ENCODE peak calls at places on chromosomes 6 and 20, in eight cellular contexts. One of them, this sample, is unnamed.
A peak's percentile ranks its signal among the peaks of the same experiment; 100 is the strongest.

GRCh38 chr6:42326248-42326647 is 108.6 kb upstream of the MRPS10 start:
- DNase-seq in tibial artery: no peak
- DNase-seq in fibroblast of the aortic adventitia: no peak
- DNase-seq in A549: no peak
- DNase-seq in heart right ventricle: no peak
- DNase-seq in fibroblast of pulmonary artery: no peak
- DNase-seq in coronary artery: no peak
- DNase-seq in hepatocyte: no peak
- DNase-seq in this sample: no peak

GRCh38 chr6:4687989-4688947 is 87.9 kb upstream of the CDYL start:
- DNase-seq in coronary artery: no peak
- DNase-seq in A549: peak; percentile 72
- DNase-seq in hepatocyte: peak; percentile 42
- DNase-seq in fibroblast of the aortic adventitia: peak; percentile 83
- DNase-seq in heart right ventricle: no peak
- DNase-seq in tibial artery: peak; percentile 34
- DNase-seq in fibroblast of pulmonary artery: peak; percentile 84
- DNase-seq in this sample: no peak

GRCh38 chr6:115356371-115356770 is 704.3 kb downstream of the FRK start:
- DNase-seq in A549: no peak
- DNase-seq in hepatocyte: no peak
- DNase-seq in fibroblast of pulmonary artery: no peak
- DNase-seq in fibroblast of the aortic adventitia: no peak
- DNase-seq in tibial artery: no peak
- DNase-seq in heart right ventricle: no peak
- DNase-seq in coronary artery: no peak
- DNase-seq in this sample: no peak

GRCh38 chr6:12026120-12026519 is 14.0 kb downstream of the HIVEP1 start:
- DNase-seq in tibial artery: no peak
- DNase-seq in fibroblast of the aortic adventitia: no peak
- DNase-seq in A549: no peak
- DNase-seq in heart right ventricle: no peak
- DNase-seq in hepatocyte: no peak
- DNase-seq in fibroblast of pulmonary artery: peak; percentile 53
- DNase-seq in coronary artery: no peak
- DNase-seq in this sample: no peak

GRCh38 chr6:153131037-153131981 is at the start of gene RGS17:
- DNase-seq in coronary artery: no peak
- DNase-seq in A549: peak; percentile 65
- DNase-seq in fibroblast of pulmonary artery: peak; percentile 84
- DNase-seq in hepatocyte: peak; percentile 84
- DNase-seq in tibial artery: no peak
- DNase-seq in fibroblast of the aortic adventitia: peak; percentile 72
- DNase-seq in heart right ventricle: peak; percentile 60
- DNase-seq in this sample: peak; percentile 59

GRCh38 chr6:47434372-47435253 is 43.0 kb upstream of the CD2AP start:
- DNase-seq in tibial artery: no peak
- DNase-seq in A549: no peak
- DNase-seq in fibroblast of pulmonary artery: no peak
- DNase-seq in fibroblast of the aortic adventitia: no peak
- DNase-seq in coronary artery: no peak
- DNase-seq in hepatocyte: peak; percentile 16
- DNase-seq in heart right ventricle: no peak
- DNase-seq in this sample: no peak

GRCh38 chr6:134178230-134179044 is 126.0 kb upstream of the SLC2A12 start:
- DNase-seq in fibroblast of the aortic adventitia: peak; percentile 97
- DNase-seq in heart right ventricle: peak; percentile 63
- DNase-seq in hepatocyte: peak; percentile 92
- DNase-seq in fibroblast of pulmonary artery: peak; percentile 98
- DNase-seq in A549: peak; percentile 75
- DNase-seq in tibial artery: peak; percentile 83
- DNase-seq in coronary artery: peak; percentile 90
- DNase-seq in this sample: peak; percentile 85

GRCh38 chr6:95083506-95083905 is 493.8 kb upstream of the MANEA start:
- DNase-seq in fibroblast of the aortic adventitia: no peak
- DNase-seq in heart right ventricle: no peak
- DNase-seq in hepatocyte: peak; percentile 4
- DNase-seq in fibroblast of pulmonary artery: no peak
- DNase-seq in A549: no peak
- DNase-seq in coronary artery: no peak
- DNase-seq in tibial artery: no peak
- DNase-seq in this sample: no peak

GRCh38 chr6:144036064-144036873 is 28.2 kb upstream of the PLAGL1 start:
- DNase-seq in coronary artery: no peak
- DNase-seq in fibroblast of pulmonary artery: peak; percentile 39
- DNase-seq in fibroblast of the aortic adventitia: peak; percentile 60
- DNase-seq in hepatocyte: peak; percentile 23
- DNase-seq in A549: no peak
- DNase-seq in heart right ventricle: no peak
- DNase-seq in tibial artery: peak; percentile 39
- DNase-seq in this sample: no peak

GRCh38 chr6:44221961-44222335 is 1.4 kb upstream of the SLC29A1 start:
- DNase-seq in A549: no peak
- DNase-seq in heart right ventricle: no peak
- DNase-seq in fibroblast of the aortic adventitia: no peak
- DNase-seq in tibial artery: no peak
- DNase-seq in hepatocyte: no peak
- DNase-seq in coronary artery: no peak
- DNase-seq in fibroblast of pulmonary artery: no peak
- DNase-seq in this sample: no peak

GRCh38 chr20:36435799-36436541 is 105.3 kb upstream of the MYL9 start:
- DNase-seq in coronary artery: no peak
- DNase-seq in hepatocyte: peak; percentile 76
- DNase-seq in fibroblast of pulmonary artery: peak; percentile 52
- DNase-seq in tibial artery: peak; percentile 43
- DNase-seq in heart right ventricle: peak; percentile 78
- DNase-seq in A549: peak; percentile 64
- DNase-seq in fibroblast of the aortic adventitia: peak; percentile 31
- DNase-seq in this sample: peak; percentile 69

GRCh38 chr20:25057234-25058050 is 497 bp downstream of the ACSS1 start:
- DNase-seq in heart right ventricle: peak; percentile 81
- DNase-seq in fibroblast of the aortic adventitia: peak; percentile 24
- DNase-seq in tibial artery: peak; percentile 80
- DNase-seq in coronary artery: peak; percentile 90
- DNase-seq in hepatocyte: peak; percentile 82
- DNase-seq in fibroblast of pulmonary artery: peak; percentile 40
- DNase-seq in A549: peak; percentile 85
- DNase-seq in this sample: peak; percentile 90

GRCh38 chr6:142943746-142944125 is 1.2 kb downstream of the HIVEP2 start:
- DNase-seq in A549: no peak
- DNase-seq in coronary artery: peak; percentile 76
- DNase-seq in fibroblast of pulmonary artery: peak; percentile 70
- DNase-seq in tibial artery: peak; percentile 21
- DNase-seq in fibroblast of the aortic adventitia: peak; percentile 55
- DNase-seq in hepatocyte: peak; percentile 19
- DNase-seq in heart right ventricle: no peak
- DNase-seq in this sample: no peak

GRCh38 chr6:144478487-144478886 is 193.4 kb downstream of the UTRN start:
- DNase-seq in tibial artery: peak; percentile 61
- DNase-seq in fibroblast of the aortic adventitia: peak; percentile 37
- DNase-seq in A549: no peak
- DNase-seq in coronary artery: peak; percentile 78
- DNase-seq in fibroblast of pulmonary artery: no peak
- DNase-seq in heart right ventricle: peak; percentile 51
- DNase-seq in hepatocyte: no peak
- DNase-seq in this sample: peak; percentile 73

GRCh38 chr6:18261877-18262276 is 2.5 kb downstream of the DEK start:
- DNase-seq in heart right ventricle: no peak
- DNase-seq in fibroblast of pulmonary artery: no peak
- DNase-seq in hepatocyte: no peak
- DNase-seq in fibroblast of the aortic adventitia: no peak
- DNase-seq in A549: no peak
- DNase-seq in coronary artery: no peak
- DNase-seq in tibial artery: no peak
- DNase-seq in this sample: no peak

GRCh38 chr6:127435717-127436220 is 23.4 kb downstream of the KIAA0408 start:
- DNase-seq in fibroblast of the aortic adventitia: no peak
- DNase-seq in heart right ventricle: no peak
- DNase-seq in hepatocyte: no peak
- DNase-seq in tibial artery: no peak
- DNase-seq in coronary artery: no peak
- DNase-seq in A549: no peak
- DNase-seq in fibroblast of pulmonary artery: no peak
- DNase-seq in this sample: no peak

GRCh38 chr20:57399587-57400261 is 8.5 kb downstream of the RBM38 start:
- DNase-seq in heart right ventricle: peak; percentile 63
- DNase-seq in fibroblast of the aortic adventitia: no peak
- DNase-seq in fibroblast of pulmonary artery: no peak
- DNase-seq in hepatocyte: no peak
- DNase-seq in tibial artery: no peak
- DNase-seq in coronary artery: no peak
- DNase-seq in A549: no peak
- DNase-seq in this sample: peak; percentile 69

DNA sequence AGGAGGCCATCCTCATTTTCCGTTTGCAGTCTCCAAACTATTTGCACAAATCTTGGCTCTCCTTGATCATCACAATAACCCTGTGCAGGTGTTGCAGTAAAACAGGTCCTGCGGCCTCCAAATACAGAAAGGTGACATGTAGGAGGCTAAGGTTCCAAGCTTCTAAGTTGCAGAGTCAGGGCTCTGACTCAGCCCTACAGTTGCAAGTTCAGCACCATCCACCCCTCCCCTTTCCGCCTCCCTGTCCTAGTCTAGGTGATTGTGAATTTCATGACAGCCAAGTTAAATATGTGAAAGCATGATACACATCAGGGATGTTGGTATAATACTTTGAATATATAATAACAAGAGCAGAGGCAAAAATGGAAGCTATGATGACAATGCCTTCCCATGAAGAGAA is 317.3 kb upstream of the CDH4 start:
- DNase-seq in tibial artery: no peak
- DNase-seq in fibroblast of the aortic adventitia: no peak
- DNase-seq in fibroblast of pulmonary artery: no peak
- DNase-seq in heart right ventricle: no peak
- DNase-seq in hepatocyte: no peak
- DNase-seq in A549: no peak
- DNase-seq in coronary artery: no peak
- DNase-seq in this sample: no peak
- TF ChIP-seq CTCF in tibial artery: no peak
- TF ChIP-seq CTCF in fibroblast of the aortic adventitia: no peak
- TF ChIP-seq CTCF in fibroblast of pulmonary artery: no peak
- TF ChIP-seq CTCF in heart right ventricle: no peak
- TF ChIP-seq CTCF in hepatocyte: no peak
- TF ChIP-seq CTCF in A549: no peak
- TF ChIP-seq CTCF in coronary artery: no peak
- TF ChIP-seq CTCF in this sample: no peak

DNA sequence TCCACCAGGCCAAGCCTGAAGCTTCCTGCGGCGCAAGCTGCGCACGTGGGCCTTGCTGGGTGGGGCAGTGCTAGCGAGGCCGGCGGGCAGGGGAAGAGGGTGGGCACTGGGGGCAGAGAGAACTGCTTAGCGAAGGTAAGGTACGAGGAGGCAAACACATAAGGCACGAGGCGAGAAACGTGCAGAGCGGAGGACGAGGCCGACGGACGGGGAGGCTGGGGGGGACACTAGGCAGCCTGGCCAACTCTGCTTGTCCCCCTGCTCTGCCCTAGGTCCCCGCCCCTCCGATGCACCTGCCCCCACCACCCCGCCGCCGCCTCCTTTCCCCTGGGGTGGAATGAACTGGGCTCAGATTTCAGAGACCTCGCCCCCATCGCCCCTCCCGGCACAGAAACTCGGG is 2.1 kb downstream of the HLA-DQB1 start:
- DNase-seq in fibroblast of the aortic adventitia: no peak
- DNase-seq in A549: no peak
- DNase-seq in hepatocyte: no peak
- DNase-seq in tibial artery: no peak
- DNase-seq in fibroblast of pulmonary artery: no peak
- DNase-seq in heart right ventricle: no peak
- DNase-seq in coronary artery: no peak
- DNase-seq in this sample: no peak
- H3K4me3 ChIP-seq in fibroblast of the aortic adventitia: no peak overlapping the region
- H3K4me3 ChIP-seq in A549: no peak overlapping the region
- H3K4me3 ChIP-seq in hepatocyte: no peak overlapping the region
- H3K4me3 ChIP-seq in tibial artery: no peak overlapping the region
- H3K4me3 ChIP-seq in fibroblast of pulmonary artery: no peak overlapping the region
- H3K4me3 ChIP-seq in heart right ventricle: no peak overlapping the region
- H3K4me3 ChIP-seq in coronary artery: no peak overlapping the region
- H3K4me3 ChIP-seq in this sample: no peak overlapping the region

DNA sequence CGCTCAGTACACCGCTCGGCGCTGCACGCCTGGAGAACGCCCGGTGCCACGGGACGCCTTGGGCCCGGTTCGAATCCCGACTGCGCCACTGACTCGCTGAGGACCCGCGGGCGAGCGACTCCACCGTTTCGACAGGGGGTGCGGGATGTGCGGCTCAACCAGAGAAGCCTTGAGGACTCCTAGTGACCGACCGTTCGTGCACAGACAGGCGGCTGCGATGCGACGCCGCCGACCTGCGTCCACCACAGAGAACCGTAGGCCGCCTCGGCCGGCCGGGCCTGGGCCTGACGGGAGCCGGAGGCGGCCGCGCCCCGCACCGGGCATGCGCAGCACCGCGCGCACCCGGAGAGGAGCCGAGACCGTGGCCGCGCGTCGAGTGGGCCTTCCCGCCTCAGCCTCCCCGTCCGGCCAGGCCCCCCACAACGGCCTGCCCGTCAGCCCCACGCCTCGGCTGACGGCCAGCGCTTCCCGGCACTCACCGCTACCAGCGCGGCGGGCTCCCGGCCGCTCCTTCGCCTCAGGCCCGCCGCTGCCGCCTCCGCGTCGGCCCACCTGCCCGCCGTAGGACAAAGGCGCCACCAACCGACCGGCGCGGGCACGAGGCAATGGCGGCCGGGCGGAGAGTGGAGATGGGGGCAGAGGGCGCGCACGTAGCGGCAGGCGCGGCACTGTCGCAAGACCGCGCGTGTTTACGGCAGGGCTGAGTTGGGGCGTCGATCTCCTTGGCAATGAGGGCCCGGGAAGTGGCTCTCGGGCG is at the start of gene NCOA5:
- DNase-seq in fibroblast of the aortic adventitia: peak; percentile 94
- DNase-seq in coronary artery: peak; percentile 94
- DNase-seq in tibial artery: peak; percentile 95
- DNase-seq in A549: peak; percentile 91
- DNase-seq in hepatocyte: peak; percentile 97
- DNase-seq in heart right ventricle: peak; percentile 96
- DNase-seq in fibroblast of pulmonary artery: peak; percentile 97
- DNase-seq in this sample: peak; percentile 96
- TF ChIP-seq CTCF in fibroblast of the aortic adventitia: no peak
- TF ChIP-seq CTCF in coronary artery: no peak
- TF ChIP-seq CTCF in tibial artery: no peak
- TF ChIP-seq CTCF in A549: peak; percentile 39
- TF ChIP-seq CTCF in hepatocyte: no peak
- TF ChIP-seq CTCF in heart right ventricle: no peak
- TF ChIP-seq CTCF in fibroblast of pulmonary artery: no peak
- TF ChIP-seq CTCF in this sample: peak; percentile 40

DNA sequence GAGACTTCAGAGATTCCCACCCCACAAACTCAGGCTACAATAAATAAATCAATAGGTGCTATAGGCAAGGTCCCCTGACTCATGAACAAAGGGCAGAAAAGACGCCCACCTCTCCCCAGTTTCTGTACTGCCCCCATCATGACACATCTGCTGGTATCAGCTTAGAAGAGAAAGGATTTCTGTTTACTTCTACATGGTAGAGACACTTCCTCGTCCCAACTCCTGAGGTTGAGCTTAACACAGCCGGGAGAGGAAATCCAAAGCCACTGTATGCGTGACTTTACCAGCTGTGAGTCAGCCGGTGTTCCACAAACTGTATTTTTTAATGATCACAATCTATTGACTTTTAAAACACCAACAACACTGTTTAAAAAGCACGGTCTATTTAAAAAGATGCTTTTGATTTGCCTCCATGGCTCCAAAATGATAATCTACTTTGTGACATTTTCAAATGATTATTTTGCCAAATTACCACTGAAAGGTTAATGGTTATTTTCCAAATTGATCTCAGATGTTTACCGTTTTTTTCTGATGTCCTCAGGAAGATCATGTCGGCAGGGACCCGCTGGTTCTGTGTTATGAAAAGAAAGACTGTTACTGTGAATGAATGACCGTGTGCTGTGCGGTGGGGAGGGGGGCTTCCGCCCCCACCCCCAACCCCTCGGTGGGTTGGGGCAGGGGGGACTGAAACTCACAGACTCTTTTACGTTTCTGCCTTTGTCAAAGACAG is 72.5 kb downstream of the ATP9A start:
- DNase-seq in fibroblast of the aortic adventitia: peak; percentile 66
- DNase-seq in hepatocyte: peak; percentile 59
- DNase-seq in fibroblast of pulmonary artery: peak; percentile 67
- DNase-seq in A549: peak; percentile 22
- DNase-seq in heart right ventricle: no peak
- DNase-seq in coronary artery: no peak
- DNase-seq in tibial artery: no peak
- DNase-seq in this sample: no peak
- H3K4me3 ChIP-seq in fibroblast of the aortic adventitia: peak overlapping the region; percentile 45
- H3K4me3 ChIP-seq in hepatocyte: no peak overlapping the region
- H3K4me3 ChIP-seq in fibroblast of pulmonary artery: peak overlapping the region; percentile 24
- H3K4me3 ChIP-seq in A549: no peak overlapping the region
- H3K4me3 ChIP-seq in heart right ventricle: no peak overlapping the region
- H3K4me3 ChIP-seq in coronary artery: no peak overlapping the region
- H3K4me3 ChIP-seq in tibial artery: no peak overlapping the region
- H3K4me3 ChIP-seq in this sample: no peak overlapping the region